ENCODE peak calls at places on chromosomes 12 and 14, in four cellular contexts. L, X, H and V are unnamed samples. For H3K36me3, the result is how much of the 10 kb centered on the place peaks cover.

GRCh38 chr12:87812030-87812429 is 217.2 kb downstream of the C12orf50 start:
- DNase-seq in L (no peak), X (no peak), H (no peak), V (no peak)

GRCh38 chr14:102592969-102593840 is 756 bp downstream of the RCOR1 start:
- DNase-seq in L (peak), X (no peak), H (peak), V (peak)

GRCh38 chr12:123389560-123390351 is 5.8 kb downstream of the KMT5A start:
- DNase-seq in L (peak), X (peak), H (peak), V (peak)

GRCh38 chr12:16611146-16611545 is 5.2 kb upstream of the LMO3 start:
- DNase-seq in L (no peak), X (no peak), H (no peak), V (no peak)

GRCh38 chr12:1879633-1880032 is 38.8 kb downstream of the CACNA2D4 start:
- DNase-seq in L (no peak), X (no peak), H (no peak), V (no peak)

GRCh38 chr12:7588703-7589329 is 76.9 kb downstream of the APOBEC1 start:
- DNase-seq in L (peak), X (no peak), H (no peak), V (no peak)

GRCh38 chr12:91910871-91911388 is 234.7 kb downstream of the BTG1 start:
- DNase-seq in L (no peak), X (no peak), H (no peak), V (no peak)

GRCh38 chr12:116248433-116248832 is 29.1 kb downstream of the MED13L start:
- DNase-seq in L (no peak), X (no peak), H (no peak), V (no peak)

GRCh38 chr12:132152921-132153321 is 8.7 kb downstream of the NOC4L start:
- DNase-seq in L (no peak), X (peak), H (peak), V (no peak)

GRCh38 chr12:128626808-128627320 is 196.9 kb downstream of the SLC15A4 start:
- DNase-seq in L (no peak), X (no peak), H (no peak), V (no peak)

GRCh38 chr12:31600764-31601163 is 9.8 kb upstream of the DENND5B start:
- DNase-seq in L (no peak), X (no peak), H (no peak), V (no peak)

GRCh38 chr12:118925407-118926202 is 55.7 kb upstream of the SRRM4 start:
- DNase-seq in L (no peak), X (no peak), H (no peak), V (no peak)

GRCh38 chr14:74548881-74549280 is 55.3 kb downstream of the ISCA2 start:
- DNase-seq in L (no peak), X (no peak), H (peak), V (no peak)

GRCh38 chr12:132106921-132107320 is 37.2 kb downstream of the DDX51 start:
- DNase-seq in L (no peak), X (no peak), H (no peak), V (no peak)

GRCh38 chr12:16350682-16351081 is 3.2 kb downstream of the MGST1 start:
- DNase-seq in L (no peak), X (no peak), H (no peak), V (peak)

GRCh38 chr12:52751795-52752194 is 25.4 kb downstream of the KRT76 start:
- DNase-seq in L (no peak), X (no peak), H (no peak), V (no peak)

GRCh38 chr14:95255013-95255412 is 64.7 kb downstream of the CLMN start:
- DNase-seq in L (no peak), X (peak), H (no peak), V (no peak)

GRCh38 chr12:84696281-84696680 is 216.3 kb downstream of the SLC6A15 start:
- DNase-seq in L (no peak), X (no peak), H (no peak), V (no peak)

GRCh38 chr14:68312884-68313725 is 479.8 kb downstream of the ZFP36L1 start:
- DNase-seq in L (no peak), X (no peak), H (no peak), V (no peak)

GRCh38 chr12:107884769-107885694 is 110.5 kb downstream of the ASCL4 start:
- DNase-seq in L (peak), X (no peak), H (no peak), V (peak)

GRCh38 chr14:104879201-104879982 is 14.3 kb downstream of the CEP170B start:
- DNase-seq in L (no peak), X (no peak), H (peak), V (no peak)

GRCh38 chr12:40287369-40287975 is 62.7 kb downstream of the LRRK2 start:
- DNase-seq in L (no peak), X (no peak), H (no peak), V (no peak)

GRCh38 chr12:52380271-52380694 is 5.2 kb downstream of the KRT84 start:
- DNase-seq in L (peak), X (no peak), H (no peak), V (no peak)

GRCh38 chr12:88572785-88573565 is 7.3 kb downstream of the KITLG start:
- DNase-seq in L (no peak), X (no peak), H (no peak), V (no peak)

GRCh38 chr12:31119531-31120211 is 46.0 kb downstream of the DDX11 start:
- DNase-seq in L (no peak), X (no peak), H (peak), V (peak)

GRCh38 chr12:46382425-46382973 is 9.9 kb upstream of the SLC38A2 start:
- DNase-seq in L (no peak), X (no peak), H (no peak), V (no peak)

GRCh38 chr14:102510616-102511520 is 1.3 kb upstream of the ANKRD9 start:
- DNase-seq in L (peak), X (no peak), H (no peak), V (peak)

GRCh38 chr14:103030741-103031565 is 26.4 kb downstream of the CDC42BPB start:
- DNase-seq in L (no peak), X (no peak), H (peak), V (no peak)

GRCh38 chr14:43141636-43142191 is 1365.4 kb downstream of the FSCB start:
- DNase-seq in L (peak), X (no peak), H (peak), V (peak)

GRCh38 chr12:93127582-93128331 is 198.7 kb upstream of the EEA1 start:
- DNase-seq in L (peak), X (no peak), H (peak), V (peak)
- TF ChIP-seq CTCF in L (peak), X (peak), H (peak), V (no peak)

DNA sequence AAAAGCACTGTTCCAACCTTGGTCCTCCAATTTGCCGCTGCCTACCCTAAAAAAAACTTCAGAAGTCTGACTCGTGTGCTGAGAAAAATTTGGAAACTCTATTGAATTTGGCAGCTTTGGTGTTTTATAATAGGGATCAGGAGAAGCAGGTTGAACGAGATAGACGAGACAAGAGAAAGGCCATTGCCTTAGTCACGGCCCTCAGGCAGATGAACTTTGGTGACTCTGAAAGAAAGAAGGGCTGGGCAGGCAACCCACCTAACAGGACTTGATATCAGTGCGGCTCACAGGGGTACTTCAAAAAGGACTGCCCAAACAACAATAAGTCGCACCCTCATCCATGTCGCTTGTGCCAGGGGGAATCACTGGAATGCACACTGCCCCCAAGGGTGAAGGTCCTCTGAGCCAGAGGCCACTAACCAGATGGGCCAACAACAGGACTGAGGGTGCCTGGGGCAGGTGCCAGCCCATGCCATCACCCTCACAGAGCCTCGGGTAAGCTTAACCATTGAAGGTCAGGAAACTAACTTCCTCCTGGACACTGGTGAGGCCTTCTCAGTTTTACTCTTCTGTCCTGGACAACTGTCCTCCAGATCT is 102.5 kb upstream of the SSTR1 start:
- DNase-seq in L (no peak), X (no peak), H (no peak), V (no peak)
- H3K36me3 ChIP-seq in L (under half), X (under half), H (under half), V (under half)

GRCh38 chr12:113401066-113402000 is 2.4 kb downstream of the SDS start:
- DNase-seq in L (no peak), X (no peak), H (no peak), V (no peak)
- H3K4me3 ChIP-seq in L (no peak), X (no peak), H (no peak), V (no peak)

DNA sequence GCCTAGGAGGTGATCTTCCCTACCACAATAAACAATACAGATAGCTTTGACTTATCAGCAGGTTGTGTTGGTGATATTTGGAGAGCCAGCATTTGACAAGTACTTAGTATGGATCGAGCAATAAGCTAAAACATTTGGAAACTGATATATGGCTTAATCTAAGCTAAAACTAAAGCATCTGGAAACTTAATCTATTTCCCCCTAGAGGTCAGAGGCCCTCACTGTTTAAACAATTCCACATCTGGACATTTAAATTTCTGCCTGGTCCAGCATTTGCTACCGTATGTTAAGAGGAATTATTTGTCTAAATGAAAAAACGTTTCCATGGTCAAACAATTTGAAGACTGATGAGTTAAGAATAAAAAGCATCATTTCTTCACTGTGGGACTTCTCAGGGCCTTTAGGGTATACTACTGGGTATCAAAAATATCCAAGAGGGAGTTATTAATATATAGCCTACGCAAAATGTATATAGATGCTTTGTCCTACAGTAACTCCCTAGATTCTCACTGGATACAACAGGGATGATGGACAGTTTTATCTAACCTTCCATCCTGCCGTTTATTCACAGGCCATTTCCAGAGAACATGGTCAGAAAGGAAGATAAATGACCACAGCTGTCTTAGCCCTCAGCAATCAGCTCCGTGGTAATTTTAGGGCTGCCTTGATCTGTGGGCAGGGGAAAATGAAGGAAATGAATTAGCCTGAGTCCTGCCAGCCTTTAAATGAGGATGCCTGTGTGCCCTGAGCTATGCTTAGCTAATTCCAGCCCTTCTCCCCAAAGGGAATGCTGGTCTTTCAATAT is 135.4 kb upstream of the NUDT4 start:
- DNase-seq in L (no peak), X (no peak), H (no peak), V (no peak)
- TF ChIP-seq CTCF in L (no peak), X (no peak), H (no peak), V (no peak)